ENCODE peak calls at places on chromosomes 16 and 17, in nine cellular contexts. One of them, this sample, is unnamed.

GRCh38 chr16:54657709-54658102 is 273.0 kb upstream of the IRX5 start:
- DNase-seq in body of pancreas: no peak
- DNase-seq in NCI-H1092: no peak
- DNase-seq in NCI-H510A treated with DMSO at 0.1 percent for 48 hours: no peak
- DNase-seq in stimulated activated CD4-positive, alpha-beta T cell treated with anti-CD3 and anti-CD28 coated beads, TNF-alpha, amount 100 ng/mL, for 4 hours: no peak
- DNase-seq in BE2C: no peak
- DNase-seq in AG04449: no peak
- DNase-seq in HEK293T: no peak
- DNase-seq in KG1: no peak
- DNase-seq in this sample: no peak

GRCh38 chr17:28380572-28380907 is 9.0 kb downstream of the SARM1 start:
- DNase-seq in NCI-H510A treated with DMSO at 0.1 percent for 48 hours: no peak
- DNase-seq in NCI-H1092: no peak
- DNase-seq in HEK293T: no peak
- DNase-seq in body of pancreas: no peak
- DNase-seq in KG1: no peak
- DNase-seq in BE2C: no peak
- DNase-seq in AG04449: no peak
- DNase-seq in stimulated activated CD4-positive, alpha-beta T cell treated with anti-CD3 and anti-CD28 coated beads, TNF-alpha, amount 100 ng/mL, for 4 hours: no peak
- DNase-seq in this sample: no peak

GRCh38 chr16:77300232-77300631 is 101.0 kb downstream of the SYCE1L start:
- DNase-seq in BE2C: no peak
- DNase-seq in HEK293T: no peak
- DNase-seq in AG04449: no peak
- DNase-seq in NCI-H1092: no peak
- DNase-seq in body of pancreas: no peak
- DNase-seq in NCI-H510A treated with DMSO at 0.1 percent for 48 hours: no peak
- DNase-seq in KG1: no peak
- DNase-seq in stimulated activated CD4-positive, alpha-beta T cell treated with anti-CD3 and anti-CD28 coated beads, TNF-alpha, amount 100 ng/mL, for 4 hours: no peak
- DNase-seq in this sample: no peak

GRCh38 chr16:19843371-19843770 is 41.3 kb downstream of the GPRC5B start:
- DNase-seq in NCI-H1092: no peak
- DNase-seq in NCI-H510A treated with DMSO at 0.1 percent for 48 hours: no peak
- DNase-seq in BE2C: no peak
- DNase-seq in body of pancreas: no peak
- DNase-seq in KG1: no peak
- DNase-seq in AG04449: no peak
- DNase-seq in stimulated activated CD4-positive, alpha-beta T cell treated with anti-CD3 and anti-CD28 coated beads, TNF-alpha, amount 100 ng/mL, for 4 hours: no peak
- DNase-seq in HEK293T: no peak
- DNase-seq in this sample: no peak

GRCh38 chr16:75653926-75654325 is 6.4 kb downstream of the TERF2IP start:
- DNase-seq in AG04449: peak
- DNase-seq in stimulated activated CD4-positive, alpha-beta T cell treated with anti-CD3 and anti-CD28 coated beads, TNF-alpha, amount 100 ng/mL, for 4 hours: no peak
- DNase-seq in NCI-H1092: no peak
- DNase-seq in HEK293T: no peak
- DNase-seq in body of pancreas: no peak
- DNase-seq in NCI-H510A treated with DMSO at 0.1 percent for 48 hours: no peak
- DNase-seq in BE2C: no peak
- DNase-seq in KG1: no peak
- DNase-seq in this sample: peak

GRCh38 chr17:29483503-29483902 is 83.3 kb downstream of the ABHD15 start:
- DNase-seq in KG1: no peak
- DNase-seq in stimulated activated CD4-positive, alpha-beta T cell treated with anti-CD3 and anti-CD28 coated beads, TNF-alpha, amount 100 ng/mL, for 4 hours: no peak
- DNase-seq in BE2C: no peak
- DNase-seq in AG04449: no peak
- DNase-seq in NCI-H1092: no peak
- DNase-seq in NCI-H510A treated with DMSO at 0.1 percent for 48 hours: no peak
- DNase-seq in HEK293T: no peak
- DNase-seq in body of pancreas: no peak
- DNase-seq in this sample: no peak

GRCh38 chr17:41284043-41284442 is 8.5 kb downstream of the KRTAP9-7 start:
- DNase-seq in BE2C: no peak
- DNase-seq in stimulated activated CD4-positive, alpha-beta T cell treated with anti-CD3 and anti-CD28 coated beads, TNF-alpha, amount 100 ng/mL, for 4 hours: no peak
- DNase-seq in AG04449: peak
- DNase-seq in HEK293T: no peak
- DNase-seq in body of pancreas: no peak
- DNase-seq in KG1: no peak
- DNase-seq in NCI-H1092: no peak
- DNase-seq in NCI-H510A treated with DMSO at 0.1 percent for 48 hours: no peak
- DNase-seq in this sample: peak

GRCh38 chr17:28871056-28871579 is 16.3 kb downstream of the ERAL1 start:
- DNase-seq in NCI-H510A treated with DMSO at 0.1 percent for 48 hours: no peak
- DNase-seq in HEK293T: no peak
- DNase-seq in AG04449: no peak
- DNase-seq in BE2C: no peak
- DNase-seq in stimulated activated CD4-positive, alpha-beta T cell treated with anti-CD3 and anti-CD28 coated beads, TNF-alpha, amount 100 ng/mL, for 4 hours: no peak
- DNase-seq in KG1: no peak
- DNase-seq in NCI-H1092: no peak
- DNase-seq in body of pancreas: no peak
- DNase-seq in this sample: no peak

GRCh38 chr17:18371455-18371854 is 6.1 kb upstream of the EVPLL start:
- DNase-seq in NCI-H510A treated with DMSO at 0.1 percent for 48 hours: no peak
- DNase-seq in NCI-H1092: no peak
- DNase-seq in AG04449: no peak
- DNase-seq in body of pancreas: no peak
- DNase-seq in BE2C: no peak
- DNase-seq in HEK293T: no peak
- DNase-seq in stimulated activated CD4-positive, alpha-beta T cell treated with anti-CD3 and anti-CD28 coated beads, TNF-alpha, amount 100 ng/mL, for 4 hours: no peak
- DNase-seq in KG1: no peak
- DNase-seq in this sample: no peak

GRCh38 chr16:89025636-89026035 is 48.6 kb upstream of the CBFA2T3 start:
- DNase-seq in HEK293T: no peak
- DNase-seq in KG1: no peak
- DNase-seq in stimulated activated CD4-positive, alpha-beta T cell treated with anti-CD3 and anti-CD28 coated beads, TNF-alpha, amount 100 ng/mL, for 4 hours: no peak
- DNase-seq in AG04449: no peak
- DNase-seq in BE2C: peak
- DNase-seq in NCI-H1092: no peak
- DNase-seq in body of pancreas: no peak
- DNase-seq in NCI-H510A treated with DMSO at 0.1 percent for 48 hours: no peak
- DNase-seq in this sample: no peak

GRCh38 chr17:29469251-29469650 is 79.1 kb downstream of the TAOK1 start:
- DNase-seq in NCI-H510A treated with DMSO at 0.1 percent for 48 hours: no peak
- DNase-seq in AG04449: no peak
- DNase-seq in KG1: no peak
- DNase-seq in body of pancreas: no peak
- DNase-seq in BE2C: no peak
- DNase-seq in NCI-H1092: no peak
- DNase-seq in stimulated activated CD4-positive, alpha-beta T cell treated with anti-CD3 and anti-CD28 coated beads, TNF-alpha, amount 100 ng/mL, for 4 hours: no peak
- DNase-seq in HEK293T: no peak
- DNase-seq in this sample: no peak

GRCh38 chr17:64073771-64074703 is 53.6 kb upstream of the ICAM2 start:
- DNase-seq in HEK293T: no peak
- DNase-seq in BE2C: no peak
- DNase-seq in KG1: peak
- DNase-seq in AG04449: no peak
- DNase-seq in stimulated activated CD4-positive, alpha-beta T cell treated with anti-CD3 and anti-CD28 coated beads, TNF-alpha, amount 100 ng/mL, for 4 hours: no peak
- DNase-seq in NCI-H1092: no peak
- DNase-seq in NCI-H510A treated with DMSO at 0.1 percent for 48 hours: no peak
- DNase-seq in body of pancreas: no peak
- DNase-seq in this sample: no peak

GRCh38 chr17:8371786-8372185 is 4.7 kb downstream of the KRABD2 start:
- DNase-seq in stimulated activated CD4-positive, alpha-beta T cell treated with anti-CD3 and anti-CD28 coated beads, TNF-alpha, amount 100 ng/mL, for 4 hours: no peak
- DNase-seq in BE2C: no peak
- DNase-seq in KG1: no peak
- DNase-seq in NCI-H510A treated with DMSO at 0.1 percent for 48 hours: no peak
- DNase-seq in HEK293T: no peak
- DNase-seq in NCI-H1092: no peak
- DNase-seq in body of pancreas: no peak
- DNase-seq in AG04449: no peak
- DNase-seq in this sample: no peak

GRCh38 chr17:82798752-82799151 is 41.1 kb downstream of the ZNF750 start:
- DNase-seq in KG1: no peak
- DNase-seq in NCI-H510A treated with DMSO at 0.1 percent for 48 hours: no peak
- DNase-seq in stimulated activated CD4-positive, alpha-beta T cell treated with anti-CD3 and anti-CD28 coated beads, TNF-alpha, amount 100 ng/mL, for 4 hours: no peak
- DNase-seq in NCI-H1092: no peak
- DNase-seq in AG04449: no peak
- DNase-seq in HEK293T: no peak
- DNase-seq in body of pancreas: no peak
- DNase-seq in BE2C: no peak
- DNase-seq in this sample: no peak

GRCh38 chr17:21173543-21173942 is 40.4 kb downstream of the TMEM11 start:
- DNase-seq in NCI-H1092: no peak
- DNase-seq in stimulated activated CD4-positive, alpha-beta T cell treated with anti-CD3 and anti-CD28 coated beads, TNF-alpha, amount 100 ng/mL, for 4 hours: no peak
- DNase-seq in NCI-H510A treated with DMSO at 0.1 percent for 48 hours: no peak
- DNase-seq in KG1: no peak
- DNase-seq in AG04449: no peak
- DNase-seq in HEK293T: no peak
- DNase-seq in BE2C: no peak
- DNase-seq in body of pancreas: no peak
- DNase-seq in this sample: no peak

GRCh38 chr17:61128671-61129115 is 270.9 kb upstream of the TBX2 start:
- DNase-seq in KG1: no peak
- DNase-seq in BE2C: no peak
- DNase-seq in AG04449: no peak
- DNase-seq in NCI-H510A treated with DMSO at 0.1 percent for 48 hours: no peak
- DNase-seq in body of pancreas: no peak
- DNase-seq in HEK293T: no peak
- DNase-seq in stimulated activated CD4-positive, alpha-beta T cell treated with anti-CD3 and anti-CD28 coated beads, TNF-alpha, amount 100 ng/mL, for 4 hours: no peak
- DNase-seq in NCI-H1092: no peak
- DNase-seq in this sample: peak

GRCh38 chr16:11852092-11852809 is 909 bp upstream of the RSL1D1 start:
- DNase-seq in NCI-H1092: peak
- DNase-seq in HEK293T: no peak
- DNase-seq in BE2C: no peak
- DNase-seq in stimulated activated CD4-positive, alpha-beta T cell treated with anti-CD3 and anti-CD28 coated beads, TNF-alpha, amount 100 ng/mL, for 4 hours: no peak
- DNase-seq in AG04449: no peak
- DNase-seq in NCI-H510A treated with DMSO at 0.1 percent for 48 hours: no peak
- DNase-seq in KG1: no peak
- DNase-seq in body of pancreas: no peak
- DNase-seq in this sample: no peak

GRCh38 chr17:63842173-63842539 is 329 bp downstream of the SMARCD2 start:
- DNase-seq in AG04449: no peak
- DNase-seq in body of pancreas: no peak
- DNase-seq in KG1: no peak
- DNase-seq in NCI-H510A treated with DMSO at 0.1 percent for 48 hours: no peak
- DNase-seq in NCI-H1092: no peak
- DNase-seq in HEK293T: no peak
- DNase-seq in stimulated activated CD4-positive, alpha-beta T cell treated with anti-CD3 and anti-CD28 coated beads, TNF-alpha, amount 100 ng/mL, for 4 hours: no peak
- DNase-seq in BE2C: peak
- DNase-seq in this sample: no peak

GRCh38 chr17:77882481-77883212 is 75.9 kb upstream of the TNRC6C start:
- DNase-seq in KG1: no peak
- DNase-seq in NCI-H510A treated with DMSO at 0.1 percent for 48 hours: peak
- DNase-seq in BE2C: peak
- DNase-seq in NCI-H1092: no peak
- DNase-seq in AG04449: no peak
- DNase-seq in body of pancreas: peak
- DNase-seq in stimulated activated CD4-positive, alpha-beta T cell treated with anti-CD3 and anti-CD28 coated beads, TNF-alpha, amount 100 ng/mL, for 4 hours: peak
- DNase-seq in HEK293T: no peak
- DNase-seq in this sample: no peak

GRCh38 chr17:62637809-62638208 is 10.3 kb downstream of the MRC2 start:
- DNase-seq in stimulated activated CD4-positive, alpha-beta T cell treated with anti-CD3 and anti-CD28 coated beads, TNF-alpha, amount 100 ng/mL, for 4 hours: no peak
- DNase-seq in NCI-H1092: no peak
- DNase-seq in HEK293T: no peak
- DNase-seq in AG04449: no peak
- DNase-seq in BE2C: no peak
- DNase-seq in KG1: no peak
- DNase-seq in NCI-H510A treated with DMSO at 0.1 percent for 48 hours: no peak
- DNase-seq in body of pancreas: no peak
- DNase-seq in this sample: no peak

GRCh38 chr17:49687878-49688491 is 10.1 kb upstream of the SPOP start:
- DNase-seq in body of pancreas: no peak
- DNase-seq in NCI-H1092: no peak
- DNase-seq in NCI-H510A treated with DMSO at 0.1 percent for 48 hours: peak
- DNase-seq in KG1: no peak
- DNase-seq in HEK293T: no peak
- DNase-seq in stimulated activated CD4-positive, alpha-beta T cell treated with anti-CD3 and anti-CD28 coated beads, TNF-alpha, amount 100 ng/mL, for 4 hours: no peak
- DNase-seq in AG04449: no peak
- DNase-seq in BE2C: no peak
- DNase-seq in this sample: no peak

GRCh38 chr16:73154063-73154870 is 106.3 kb upstream of the ZFHX3 start:
- DNase-seq in HEK293T: no peak
- DNase-seq in NCI-H510A treated with DMSO at 0.1 percent for 48 hours: no peak
- DNase-seq in KG1: peak
- DNase-seq in NCI-H1092: no peak
- DNase-seq in BE2C: no peak
- DNase-seq in body of pancreas: no peak
- DNase-seq in stimulated activated CD4-positive, alpha-beta T cell treated with anti-CD3 and anti-CD28 coated beads, TNF-alpha, amount 100 ng/mL, for 4 hours: no peak
- DNase-seq in AG04449: no peak
- DNase-seq in this sample: no peak

GRCh38 chr16:27281285-27281684 is 12.7 kb upstream of the NSMCE1 start:
- DNase-seq in BE2C: no peak
- DNase-seq in body of pancreas: no peak
- DNase-seq in NCI-H510A treated with DMSO at 0.1 percent for 48 hours: no peak
- DNase-seq in AG04449: no peak
- DNase-seq in HEK293T: no peak
- DNase-seq in stimulated activated CD4-positive, alpha-beta T cell treated with anti-CD3 and anti-CD28 coated beads, TNF-alpha, amount 100 ng/mL, for 4 hours: no peak
- DNase-seq in NCI-H1092: no peak
- DNase-seq in KG1: no peak
- DNase-seq in this sample: no peak

GRCh38 chr16:24123275-24123674 is 132.9 kb upstream of the CACNG3 start:
- DNase-seq in KG1: no peak
- DNase-seq in BE2C: no peak
- DNase-seq in stimulated activated CD4-positive, alpha-beta T cell treated with anti-CD3 and anti-CD28 coated beads, TNF-alpha, amount 100 ng/mL, for 4 hours: no peak
- DNase-seq in NCI-H510A treated with DMSO at 0.1 percent for 48 hours: no peak
- DNase-seq in AG04449: no peak
- DNase-seq in NCI-H1092: no peak
- DNase-seq in body of pancreas: no peak
- DNase-seq in HEK293T: no peak
- DNase-seq in this sample: no peak

GRCh38 chr16:84553873-84554399 is 49.5 kb upstream of the MEAK7 start:
- DNase-seq in NCI-H510A treated with DMSO at 0.1 percent for 48 hours: no peak
- DNase-seq in stimulated activated CD4-positive, alpha-beta T cell treated with anti-CD3 and anti-CD28 coated beads, TNF-alpha, amount 100 ng/mL, for 4 hours: no peak
- DNase-seq in body of pancreas: no peak
- DNase-seq in NCI-H1092: no peak
- DNase-seq in KG1: no peak
- DNase-seq in BE2C: no peak
- DNase-seq in HEK293T: no peak
- DNase-seq in AG04449: no peak
- DNase-seq in this sample: no peak

GRCh38 chr16:3609895-3610697 is 1.3 kb downstream of the SLX4 start:
- DNase-seq in HEK293T: no peak
- DNase-seq in KG1: no peak
- DNase-seq in NCI-H1092: no peak
- DNase-seq in BE2C: no peak
- DNase-seq in body of pancreas: no peak
- DNase-seq in stimulated activated CD4-positive, alpha-beta T cell treated with anti-CD3 and anti-CD28 coated beads, TNF-alpha, amount 100 ng/mL, for 4 hours: no peak
- DNase-seq in NCI-H510A treated with DMSO at 0.1 percent for 48 hours: no peak
- DNase-seq in AG04449: no peak
- DNase-seq in this sample: no peak

GRCh38 chr17:59972778-59973177 is 8.2 kb upstream of the RNFT1 start:
- DNase-seq in body of pancreas: no peak
- DNase-seq in stimulated activated CD4-positive, alpha-beta T cell treated with anti-CD3 and anti-CD28 coated beads, TNF-alpha, amount 100 ng/mL, for 4 hours: no peak
- DNase-seq in NCI-H510A treated with DMSO at 0.1 percent for 48 hours: no peak
- DNase-seq in HEK293T: no peak
- DNase-seq in NCI-H1092: no peak
- DNase-seq in KG1: no peak
- DNase-seq in BE2C: no peak
- DNase-seq in AG04449: no peak
- DNase-seq in this sample: peak

GRCh38 chr17:247767-248166 is 66.3 kb upstream of the DOC2B start:
- DNase-seq in NCI-H510A treated with DMSO at 0.1 percent for 48 hours: no peak
- DNase-seq in KG1: no peak
- DNase-seq in AG04449: no peak
- DNase-seq in stimulated activated CD4-positive, alpha-beta T cell treated with anti-CD3 and anti-CD28 coated beads, TNF-alpha, amount 100 ng/mL, for 4 hours: no peak
- DNase-seq in NCI-H1092: no peak
- DNase-seq in body of pancreas: peak
- DNase-seq in HEK293T: no peak
- DNase-seq in BE2C: no peak
- DNase-seq in this sample: no peak

GRCh38 chr17:81329279-81329926 is 34.3 kb upstream of the SLC38A10 start:
- DNase-seq in KG1: no peak
- DNase-seq in BE2C: peak
- DNase-seq in HEK293T: peak
- DNase-seq in body of pancreas: peak
- DNase-seq in stimulated activated CD4-positive, alpha-beta T cell treated with anti-CD3 and anti-CD28 coated beads, TNF-alpha, amount 100 ng/mL, for 4 hours: no peak
- DNase-seq in AG04449: peak
- DNase-seq in NCI-H510A treated with DMSO at 0.1 percent for 48 hours: peak
- DNase-seq in NCI-H1092: no peak
- DNase-seq in this sample: peak

GRCh38 chr17:18158022-18158600 is 25.5 kb upstream of the ALKBH5 start:
- DNase-seq in BE2C: peak
- DNase-seq in AG04449: no peak
- DNase-seq in NCI-H1092: no peak
- DNase-seq in KG1: no peak
- DNase-seq in body of pancreas: peak
- DNase-seq in NCI-H510A treated with DMSO at 0.1 percent for 48 hours: no peak
- DNase-seq in HEK293T: peak
- DNase-seq in stimulated activated CD4-positive, alpha-beta T cell treated with anti-CD3 and anti-CD28 coated beads, TNF-alpha, amount 100 ng/mL, for 4 hours: peak
- DNase-seq in this sample: peak

GRCh38 chr17:82274134-82275020 is 877 bp upstream of the CSNK1D start:
- DNase-seq in NCI-H510A treated with DMSO at 0.1 percent for 48 hours: no peak
- DNase-seq in stimulated activated CD4-positive, alpha-beta T cell treated with anti-CD3 and anti-CD28 coated beads, TNF-alpha, amount 100 ng/mL, for 4 hours: no peak
- DNase-seq in NCI-H1092: no peak
- DNase-seq in body of pancreas: no peak
- DNase-seq in AG04449: no peak
- DNase-seq in BE2C: no peak
- DNase-seq in HEK293T: no peak
- DNase-seq in KG1: no peak
- DNase-seq in this sample: no peak